ENCODE peak calls at places on chromosomes 11 and 22, in eight cellular contexts. M is effector memory CD4-positive, alpha-beta T cell; G is brain microvascular endothelial cell; X is kidney; C is neural progenitor cell; A is GM23248; Q is A549; S is GM23338. E is an unnamed sample.

GRCh38 chr11:119700536-119701346 is 28.3 kb downstream of the NECTIN1 start:
- DNase-seq in X (no peak), S (no peak), A (peak), C (no peak), G (no peak), Q (no peak), M (no peak), E (no peak)

GRCh38 chr11:75781296-75781695 is 12.7 kb downstream of the DGAT2 start:
- DNase-seq in A (no peak), X (peak), S (no peak), G (no peak), M (no peak), Q (no peak), C (no peak), E (no peak)

GRCh38 chr22:38881464-38881871 is 9.5 kb upstream of the CBX6 start:
- DNase-seq in G (no peak), C (no peak), S (no peak), M (no peak), A (peak), Q (no peak), X (no peak), E (no peak)

GRCh38 chr11:80118071-80118470 is 677.2 kb upstream of the TENM4 start:
- DNase-seq in X (no peak), A (no peak), S (no peak), G (no peak), C (peak), Q (no peak), M (no peak), E (no peak)

GRCh38 chr11:3609416-3610265 is 32.2 kb downstream of the ART5 start:
- DNase-seq in G (peak), A (peak), Q (peak), X (no peak), M (no peak), S (peak), C (peak), E (peak)

GRCh38 chr11:56990702-56991101 is 2.0 kb downstream of the OR5AK2 start:
- DNase-seq in M (no peak), Q (no peak), C (no peak), S (no peak), A (no peak), G (no peak), X (no peak), E (no peak)

GRCh38 chr11:96393753-96394348 is 4.0 kb downstream of the JRKL start:
- DNase-seq in A (peak), G (peak), S (peak), X (no peak), Q (peak), M (no peak), C (peak), E (peak)

GRCh38 chr11:107587306-107587979 is 3.5 kb upstream of the ELMOD1 start:
- DNase-seq in G (no peak), M (no peak), A (peak), C (no peak), Q (no peak), S (no peak), X (no peak), E (no peak)

GRCh38 chr22:30262112-30262511 is 4.5 kb downstream of the OSM start:
- DNase-seq in A (no peak), M (no peak), C (no peak), S (no peak), G (no peak), Q (no peak), X (no peak), E (no peak)

GRCh38 chr22:49549851-49550430 is 277.7 kb downstream of the BRD1 start:
- DNase-seq in X (no peak), S (no peak), G (no peak), Q (no peak), A (no peak), C (no peak), M (no peak), E (no peak)

GRCh38 chr11:76698321-76699043 is 27.9 kb upstream of the LRRC32 start:
- DNase-seq in M (no peak), A (peak), X (no peak), Q (no peak), S (peak), G (no peak), C (peak), E (no peak)

GRCh38 chr22:47156352-47157092 is 394.1 kb downstream of the TBC1D22A start:
- DNase-seq in Q (no peak), G (no peak), A (no peak), S (no peak), M (no peak), X (no peak), C (no peak), E (no peak)

GRCh38 chr22:32327066-32327465 is 30.6 kb upstream of the RFPL3 start:
- DNase-seq in C (no peak), G (no peak), A (peak), X (no peak), S (no peak), Q (no peak), M (no peak), E (no peak)

GRCh38 chr11:117585631-117586030 is 211.4 kb downstream of the DSCAML1 start:
- DNase-seq in A (no peak), G (no peak), S (no peak), C (no peak), X (no peak), M (no peak), Q (no peak), E (no peak)

GRCh38 chr22:27876684-27877083 is 42.4 kb downstream of the PITPNB start:
- DNase-seq in G (peak), M (no peak), Q (no peak), C (peak), A (peak), X (no peak), S (no peak), E (no peak)

DNA sequence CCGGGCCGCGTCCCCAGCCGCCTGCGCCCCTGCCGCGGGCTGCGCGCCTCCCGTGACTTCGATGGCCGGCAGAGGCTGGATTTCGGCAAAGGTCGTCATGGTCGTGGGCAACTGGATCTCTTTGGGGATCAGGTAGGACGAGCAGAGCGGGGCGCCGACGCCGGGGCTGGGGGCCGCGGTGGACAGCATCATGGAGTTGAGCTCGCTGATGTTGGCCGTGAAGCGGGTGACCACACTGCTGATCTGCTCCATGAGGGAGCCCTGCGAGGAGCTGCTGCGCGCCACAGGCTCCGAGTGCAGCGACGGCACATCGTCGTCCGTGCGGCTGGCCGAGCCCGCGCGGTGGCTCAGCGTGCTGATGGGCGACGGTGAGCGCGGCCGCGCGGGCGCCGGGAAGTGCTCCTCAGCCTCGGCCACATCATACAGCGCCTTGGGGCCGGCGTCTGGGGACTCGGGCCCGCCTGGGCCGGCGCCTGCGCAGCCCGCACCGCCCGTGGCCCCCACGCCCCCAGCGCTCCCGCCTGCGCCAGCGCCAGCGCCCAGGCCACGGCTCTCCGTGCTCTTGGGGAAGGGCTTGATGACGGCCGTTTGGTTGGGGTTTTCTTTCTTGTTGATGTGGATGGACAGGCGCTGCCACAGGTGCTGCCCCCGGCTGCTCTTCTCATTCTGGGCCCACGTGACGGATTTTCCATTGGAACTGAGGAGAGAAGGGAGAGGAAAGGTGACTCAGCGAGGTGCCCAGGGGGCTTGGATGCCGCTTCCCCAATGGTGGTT is 171.5 kb upstream of the CTSC start:
- DNase-seq in C (peak), G (no peak), A (peak), M (no peak), X (peak), Q (no peak), S (peak), E (no peak)
- H3K4me3 ChIP-seq in C (peak), G (peak), A (peak), M (peak), X (peak), Q (peak), S (peak), E (peak)

GRCh38 chr22:41382610-41383009 is 868 bp downstream of the TEF start:
- DNase-seq in M (no peak), A (peak), G (no peak), Q (no peak), X (no peak), S (no peak), C (no peak), E (no peak)
- H3K27ac ChIP-seq in M (peak), A (peak), G (no peak), Q (no peak), X (peak), S (no peak), C (no peak), E (peak)

GRCh38 chr11:134273317-134273712 is 2.9 kb upstream of the GLB1L3 start:
- DNase-seq in G (no peak), M (no peak), Q (no peak), C (no peak), A (no peak), S (no peak), X (no peak), E (no peak)

GRCh38 chr11:134275534-134276395 is at the start of gene GLB1L3:
- DNase-seq in Q (peak), M (peak), C (peak), X (no peak), S (peak), A (peak), G (no peak), E (peak)

GRCh38 chr11:134277176-134278001 is 1.2 kb downstream of the GLB1L3 start:
- DNase-seq in X (no peak), S (peak), M (no peak), Q (no peak), C (peak), A (peak), G (no peak), E (no peak)

GRCh38 chr11:134276396-134277175 is 407 bp downstream of the GLB1L3 start:
- DNase-seq in G (no peak), C (peak), A (peak), X (no peak), S (peak), Q (no peak), M (no peak), E (no peak)

GRCh38 chr11:134275188-134275533 is 1.0 kb upstream of the GLB1L3 start:
- DNase-seq in M (no peak), A (no peak), C (no peak), G (no peak), S (peak), X (no peak), Q (no peak), E (no peak)
- H3K4me3 ChIP-seq in M (peak), A (no peak), C (peak), G (no peak), S (peak), X (peak), Q (peak), E (peak)

GRCh38 chr11:69120096-69120875 is 35.4 kb upstream of the SMIM38 start:
- DNase-seq in M (no peak), S (no peak), C (no peak), X (peak), A (no peak), Q (no peak), G (no peak), E (no peak)
- H3K27ac ChIP-seq in M (no peak), S (no peak), C (no peak), X (no peak), A (no peak), Q (peak), G (no peak), E (no peak)

DNA sequence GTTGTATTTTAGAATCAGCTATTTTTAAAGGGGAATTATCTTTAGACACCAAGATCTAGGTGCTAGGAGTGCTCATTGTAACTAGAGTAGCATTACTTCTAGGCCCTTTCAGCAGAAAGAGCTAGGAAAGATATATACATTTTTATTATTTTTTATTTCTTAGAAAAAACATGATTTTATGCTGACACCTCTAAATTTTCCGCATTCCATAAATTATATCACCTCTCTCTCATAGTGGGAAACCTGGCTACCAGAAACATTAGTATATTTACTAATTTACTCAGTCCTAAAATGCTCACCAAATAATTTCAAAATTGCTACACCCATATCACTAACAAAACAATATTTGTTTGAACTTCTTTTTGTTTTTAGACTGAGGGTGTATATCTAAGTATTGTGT is 32.1 kb upstream of the SLC36A4 start:
- DNase-seq in Q (no peak), X (no peak), G (no peak), S (no peak), A (no peak), M (no peak), C (no peak), E (no peak)
- H3K4me3 ChIP-seq in Q (no peak), X (no peak), G (no peak), S (no peak), A (no peak), M (no peak), C (no peak), E (no peak)

DNA sequence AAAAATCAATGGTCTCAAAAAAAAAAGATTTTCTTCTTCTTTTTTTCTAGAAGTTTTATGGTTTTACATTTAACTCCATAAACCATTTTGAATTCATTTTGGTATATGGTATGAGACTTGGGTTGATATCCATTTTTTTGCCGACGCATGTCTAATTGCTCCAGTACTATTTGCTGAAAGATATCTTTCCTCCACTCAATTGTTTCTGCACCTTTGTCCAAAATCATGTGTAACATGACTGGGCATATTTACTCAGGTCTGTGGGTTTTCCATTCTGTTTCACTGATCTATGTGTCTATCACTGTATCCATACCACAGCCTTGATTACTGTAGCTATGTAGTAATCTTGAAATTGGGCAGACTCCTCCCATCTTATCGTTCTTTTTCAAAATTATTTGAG is 15.6 kb upstream of the SCARF2 start:
- DNase-seq in M (no peak), X (no peak), S (no peak), C (no peak), G (no peak), Q (no peak), A (no peak), E (no peak)
- H3K27ac ChIP-seq in M (no peak), X (no peak), S (no peak), C (no peak), G (no peak), Q (no peak), A (no peak), E (no peak)

E was measured in CD4-positive, alpha-beta memory T cell.